ENCODE peak calls at places on chromosomes 12 and 14, in seven cellular contexts. N is ascending aorta, Q is coronary artery, F is fibroblast of pulmonary artery, D is astrocyte, Z is tibial artery, U is fibroblast of the aortic adventitia. V is an unnamed sample.

GRCh38 chr12:104634044-104634443 is 177.3 kb downstream of the CHST11 start:
- DNase-seq in N (no peak), Q (no peak), F (no peak), D (no peak), Z (no peak), U (no peak), V (no peak)

GRCh38 chr12:1533205-1533601 is 61.2 kb downstream of the FBXL14 start:
- DNase-seq in N (no peak), Q (no peak), F (no peak), D (peak), Z (no peak), U (peak), V (peak)

GRCh38 chr14:44361083-44361482 is 146.0 kb downstream of the FSCB start:
- DNase-seq in N (no peak), Q (no peak), F (no peak), D (no peak), Z (no peak), U (no peak), V (no peak)

GRCh38 chr14:31377433-31377832 is 42.9 kb downstream of the HEATR5A start:
- DNase-seq in N (no peak), Q (no peak), F (no peak), D (no peak), Z (no peak), U (no peak), V (no peak)

GRCh38 chr14:89283327-89284060 is 133.5 kb downstream of the FOXN3 start:
- DNase-seq in N (peak), Q (peak), F (no peak), D (no peak), Z (no peak), U (no peak), V (no peak)

GRCh38 chr12:46382425-46382973 is 9.9 kb upstream of the SLC38A2 start:
- DNase-seq in N (peak), Q (no peak), F (no peak), D (no peak), Z (no peak), U (no peak), V (no peak)

GRCh38 chr14:105336477-105337287 is 22.1 kb downstream of the PACS2 start:
- DNase-seq in N (no peak), Q (no peak), F (no peak), D (no peak), Z (no peak), U (no peak), V (no peak)

GRCh38 chr12:3353621-3354020 is 137.4 kb upstream of the PRMT8 start:
- DNase-seq in N (no peak), Q (no peak), F (no peak), D (no peak), Z (no peak), U (no peak), V (no peak)

GRCh38 chr14:88352299-88353097 is 29.4 kb upstream of the KCNK10 start:
- DNase-seq in N (no peak), Q (no peak), F (peak), D (peak), Z (no peak), U (peak), V (peak)

GRCh38 chr12:92947589-92948215 is 18.6 kb upstream of the EEA1 start:
- DNase-seq in N (no peak), Q (no peak), F (no peak), D (no peak), Z (no peak), U (no peak), V (no peak)

GRCh38 chr12:97308576-97309198 is 153.9 kb upstream of the RMST start:
- DNase-seq in N (no peak), Q (no peak), F (peak), D (peak), Z (no peak), U (peak), V (peak)

GRCh38 chr12:121248611-121249010 is 38.7 kb downstream of the P2RX4 start:
- DNase-seq in N (no peak), Q (no peak), F (no peak), D (no peak), Z (no peak), U (no peak), V (no peak)

GRCh38 chr12:130121246-130122005 is 40.8 kb upstream of the FZD10 start:
- DNase-seq in N (no peak), Q (no peak), F (no peak), D (no peak), Z (no peak), U (no peak), V (no peak)

GRCh38 chr14:32820686-32821085 is 118.0 kb upstream of the NPAS3 start:
- DNase-seq in N (no peak), Q (no peak), F (no peak), D (no peak), Z (no peak), U (no peak), V (no peak)

GRCh38 chr14:28831126-28831525 is 64.5 kb downstream of the FOXG1 start:
- DNase-seq in N (no peak), Q (no peak), F (no peak), D (no peak), Z (no peak), U (no peak), V (no peak)

GRCh38 chr14:32201816-32202467 is at the start of gene RNU6-7:
- DNase-seq in N (peak), Q (peak), F (peak), D (peak), Z (no peak), U (peak), V (peak)

GRCh38 chr14:56996721-56997399 is 186.6 kb upstream of the OTX2 start:
- DNase-seq in N (no peak), Q (no peak), F (no peak), D (no peak), Z (no peak), U (no peak), V (no peak)

GRCh38 chr12:111777345-111778045 is 10.8 kb downstream of the ALDH2 start:
- DNase-seq in N (no peak), Q (no peak), F (no peak), D (no peak), Z (peak), U (no peak), V (no peak)

GRCh38 chr12:64826234-64826633 is 1.8 kb downstream of the TBC1D30 start:
- DNase-seq in N (no peak), Q (no peak), F (peak), D (peak), Z (no peak), U (peak), V (peak)

GRCh38 chr12:108921946-108922345 is 42.1 kb downstream of the DAO start:
- DNase-seq in N (no peak), Q (no peak), F (no peak), D (no peak), Z (no peak), U (no peak), V (no peak)

GRCh38 chr12:74646831-74647230 is 109.2 kb downstream of the ATXN7L3B start:
- DNase-seq in N (no peak), Q (no peak), F (peak), D (no peak), Z (no peak), U (peak), V (no peak)

GRCh38 chr12:98736352-98737326 is 91.5 kb downstream of the APAF1 start:
- DNase-seq in N (no peak), Q (no peak), F (no peak), D (no peak), Z (no peak), U (no peak), V (no peak)

GRCh38 chr12:110920324-110920910 is at the start of gene MYL2:
- DNase-seq in N (no peak), Q (no peak), F (no peak), D (no peak), Z (no peak), U (no peak), V (no peak)

GRCh38 chr12:66428261-66428660 is 126.0 kb downstream of the HELB start:
- DNase-seq in N (no peak), Q (no peak), F (no peak), D (no peak), Z (no peak), U (no peak), V (no peak)

GRCh38 chr14:99463974-99464373 is 16.7 kb downstream of the SETD3 start:
- DNase-seq in N (no peak), Q (no peak), F (no peak), D (no peak), Z (no peak), U (no peak), V (no peak)

GRCh38 chr12:29050503-29050902 is 98.6 kb upstream of the FAR2 start:
- DNase-seq in N (no peak), Q (no peak), F (no peak), D (no peak), Z (no peak), U (no peak), V (no peak)

GRCh38 chr12:114285554-114285953 is 120.4 kb downstream of the TBX5 start:
- DNase-seq in N (no peak), Q (no peak), F (no peak), D (no peak), Z (no peak), U (no peak), V (no peak)

GRCh38 chr12:63821781-63822251 is 22.7 kb upstream of the SRGAP1 start:
- DNase-seq in N (no peak), Q (no peak), F (no peak), D (no peak), Z (no peak), U (peak), V (peak)

GRCh38 chr12:113655919-113656318 is 184.2 kb upstream of the LHX5 start:
- DNase-seq in N (no peak), Q (no peak), F (no peak), D (no peak), Z (no peak), U (no peak), V (no peak)

GRCh38 chr14:103680491-103681231 is 34.6 kb downstream of the XRCC3 start:
- DNase-seq in N (no peak), Q (no peak), F (no peak), D (no peak), Z (no peak), U (no peak), V (no peak)

GRCh38 chr14:103683139-103683538 is 32.1 kb downstream of the XRCC3 start:
- DNase-seq in N (no peak), Q (no peak), F (no peak), D (no peak), Z (no peak), U (no peak), V (no peak)

GRCh38 chr14:103676881-103677675 is 38.2 kb downstream of the XRCC3 start:
- DNase-seq in N (no peak), Q (no peak), F (no peak), D (no peak), Z (no peak), U (no peak), V (no peak)

GRCh38 chr14:103675957-103676356 is 39.3 kb downstream of the XRCC3 start:
- DNase-seq in N (no peak), Q (no peak), F (no peak), D (no peak), Z (no peak), U (no peak), V (no peak)

DNA sequence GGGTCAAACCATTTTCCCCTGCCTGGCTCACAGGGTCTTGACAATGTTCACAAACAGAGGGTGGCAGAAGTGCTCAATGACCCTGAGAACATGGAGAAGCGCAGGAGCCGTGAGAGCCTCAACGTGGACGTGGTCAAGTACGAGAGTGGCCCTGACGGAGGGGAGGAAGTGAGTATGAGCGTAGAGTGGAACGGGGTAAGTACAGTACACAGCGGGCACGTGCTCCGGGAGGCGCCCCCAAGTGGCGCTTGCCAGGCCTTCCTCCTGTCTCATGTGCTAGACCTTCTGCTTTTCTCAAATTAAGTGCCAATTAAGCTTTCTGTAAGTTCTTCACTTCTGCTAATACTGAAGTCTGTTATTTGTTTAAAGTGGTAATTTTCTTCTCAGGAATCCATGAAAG is 35.9 kb downstream of the XRCC3 start:
- DNase-seq in N (no peak), Q (no peak), F (peak), D (peak), Z (peak), U (no peak), V (peak)
- TF ChIP-seq CTCF in N (peak), Q (no peak), F (peak), D (peak), Z (peak), U (peak), V (peak)

GRCh38 chr12:52965337-52965731 is 16.4 kb downstream of the KRT18 start:
- DNase-seq in N (no peak), Q (no peak), F (no peak), D (no peak), Z (no peak), U (no peak), V (no peak)
- H3K4me3 ChIP-seq in N (peak), Q (peak), F (peak), D (peak), Z (peak), U (peak), V (peak)

GRCh38 chr12:122980192-122981035 is at the start of gene ARL6IP4:
- DNase-seq in N (peak), Q (no peak), F (peak), D (peak), Z (no peak), U (peak), V (peak)
- TF ChIP-seq CTCF in N (no peak), Q (no peak), F (no peak), D (no peak), Z (no peak), U (no peak), V (no peak)

GRCh38 chr12:88753707-88754106 is 173.4 kb upstream of the KITLG start:
- DNase-seq in N (no peak), Q (no peak), F (no peak), D (no peak), Z (no peak), U (no peak), V (no peak)
- H3K4me3 ChIP-seq in N (no peak), Q (no peak), F (no peak), D (no peak), Z (no peak), U (no peak), V (no peak)